ENCODE peak calls at places on chromosomes 5 and 9, in seven cellular contexts. W is astrocyte of the spinal cord; B is cardiac fibroblast; M is CD8-positive, alpha-beta T cell; Q is A549; T is mammary epithelial cell; X is foreskin fibroblast. D is an unnamed sample.

GRCh38 chr5:122561209-122561608 is 213.7 kb upstream of the SNX2 start:
- DNase-seq in W (no peak), M (no peak), B (no peak), X (no peak), T (no peak), Q (no peak), D (no peak)

GRCh38 chr5:157186309-157187045 is 5.8 kb downstream of the ITK start:
- DNase-seq in W (no peak), Q (no peak), B (no peak), X (no peak), M (no peak), T (no peak), D (no peak)

GRCh38 chr9:125986966-125987365 is 239.8 kb downstream of the PBX3 start:
- DNase-seq in Q (no peak), T (no peak), M (no peak), X (no peak), W (no peak), B (no peak), D (no peak)

GRCh38 chr5:173396311-173396993 is 68.2 kb upstream of the STC2 start:
- DNase-seq in Q (peak), W (no peak), T (no peak), B (peak), X (no peak), M (no peak), D (peak)

GRCh38 chr9:131366745-131367401 is 27.0 kb upstream of the PRRC2B start:
- DNase-seq in W (peak), Q (peak), X (no peak), B (peak), M (no peak), T (peak), D (peak)

GRCh38 chr5:116573617-116574431 is 799 bp downstream of the SEMA6A start:
- DNase-seq in W (peak), B (peak), Q (peak), M (no peak), X (no peak), T (peak), D (no peak)

GRCh38 chr5:136769900-136770684 is 404.7 kb upstream of the TRPC7 start:
- DNase-seq in X (peak), T (peak), Q (peak), W (peak), B (peak), M (no peak), D (peak)

GRCh38 chr9:130541533-130541932 is 37.8 kb upstream of the FUBP3 start:
- DNase-seq in B (no peak), M (no peak), W (no peak), X (no peak), Q (no peak), T (no peak), D (no peak)

GRCh38 chr5:73157399-73158303 is 15.3 kb upstream of the TMEM174 start:
- DNase-seq in Q (no peak), X (no peak), B (no peak), M (no peak), W (no peak), T (no peak), D (no peak)

GRCh38 chr9:38334234-38334633 is 58.3 kb upstream of the ALDH1B1 start:
- DNase-seq in B (no peak), T (no peak), W (no peak), M (no peak), Q (peak), X (no peak), D (no peak)
- TF ChIP-seq CTCF in B (peak), T (peak), W (peak), M (no peak), Q (peak), X (peak), D (peak)

DNA sequence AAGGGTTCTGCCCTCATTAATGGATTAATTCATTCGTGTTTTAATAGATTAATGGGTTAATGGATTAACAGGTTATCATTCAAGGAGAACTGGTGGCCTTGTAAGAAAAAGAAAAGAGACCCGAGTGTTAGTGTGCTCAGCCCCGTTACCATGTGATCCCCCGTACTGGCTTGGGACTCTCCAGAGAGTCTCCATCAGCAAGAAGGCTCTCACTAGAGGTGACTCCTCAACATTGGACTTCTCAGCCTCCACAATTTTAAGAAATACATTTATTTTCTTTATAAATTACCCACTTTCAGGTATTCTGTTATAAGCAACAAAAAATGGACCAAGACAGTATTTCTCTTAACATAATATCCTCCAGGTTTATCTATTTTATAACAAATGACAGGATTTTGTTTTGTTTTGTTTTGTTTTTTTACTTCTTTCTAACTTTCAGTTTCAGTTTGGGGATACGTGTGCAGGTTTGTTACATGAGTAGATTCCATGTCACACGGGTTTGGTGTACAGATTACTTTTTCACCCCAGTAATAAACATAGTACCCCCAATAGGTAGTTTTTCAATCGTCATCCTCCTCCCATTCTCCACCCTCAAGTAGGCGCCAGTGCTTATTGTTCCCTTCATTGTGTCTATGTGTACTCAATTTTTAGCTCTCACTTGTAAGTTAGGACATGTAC is 456.1 kb downstream of the DNAH5 start:
- DNase-seq in B (no peak), X (no peak), M (no peak), T (no peak), W (no peak), Q (no peak), D (no peak)
- H3K4me3 ChIP-seq in B (no peak), X (no peak), M (no peak), T (no peak), W (no peak), Q (no peak), D (no peak)

DNA sequence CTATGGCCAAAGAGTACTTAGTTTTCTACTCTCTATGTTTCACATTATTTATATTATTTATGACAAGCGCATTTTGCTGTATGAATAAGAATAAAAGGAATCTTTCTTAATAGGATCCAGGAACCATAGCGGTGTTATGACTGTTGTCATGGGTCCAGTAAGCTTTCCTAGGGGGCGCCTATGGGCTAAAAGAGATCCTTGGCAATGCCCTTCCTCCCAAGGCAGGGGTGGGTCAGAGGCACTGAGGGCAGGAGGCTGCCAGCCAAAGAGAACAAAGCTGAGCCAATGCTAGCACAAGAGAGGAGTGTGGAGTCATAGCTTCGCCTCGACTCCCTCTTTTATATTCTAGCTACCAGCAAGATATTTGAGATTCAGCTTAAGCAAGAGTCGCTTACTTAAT is 98.4 kb upstream of the GNAQ start:
- DNase-seq in B (peak), Q (peak), T (peak), X (no peak), W (peak), M (no peak), D (peak)
- TF ChIP-seq CTCF in B (no peak), Q (peak), T (peak), X (no peak), W (peak), M (no peak), D (peak)

DNA sequence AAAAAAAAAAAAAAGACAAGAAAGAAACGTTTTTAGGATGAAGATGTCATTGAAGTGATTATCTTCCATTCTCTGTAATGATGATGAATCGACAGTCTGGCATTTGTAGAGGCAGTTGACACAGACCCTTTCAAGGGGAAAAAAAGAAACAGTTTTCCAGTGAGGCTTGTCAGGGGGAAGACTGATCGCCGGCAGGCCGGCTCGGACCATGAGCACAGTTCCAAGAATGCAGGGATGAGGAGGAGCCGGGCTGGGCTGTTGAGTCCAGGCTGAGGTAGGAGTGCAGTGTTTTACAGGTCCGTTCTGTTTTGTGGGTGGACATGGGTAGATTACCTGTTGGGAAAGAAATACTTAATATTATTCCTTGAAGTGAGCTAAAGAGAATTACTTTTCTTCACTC is 194.6 kb downstream of the AOPEP start:
- DNase-seq in M (no peak), T (peak), B (peak), W (peak), X (peak), Q (peak), D (peak)
- H3K4me3 ChIP-seq in M (no peak), T (no peak), B (no peak), W (no peak), X (peak), Q (peak), D (peak)

GRCh38 chr5:103461223-103461622 is 101.4 kb downstream of the NUDT12 start:
- DNase-seq in X (peak), B (peak), Q (no peak), T (peak), M (no peak), W (peak), D (peak)

GRCh38 chr5:103465891-103466290 is 96.7 kb downstream of the NUDT12 start:
- DNase-seq in M (no peak), X (no peak), W (no peak), T (no peak), Q (no peak), B (peak), D (peak)

GRCh38 chr5:103466494-103466893 is 96.1 kb downstream of the NUDT12 start:
- DNase-seq in B (peak), W (peak), M (no peak), Q (peak), X (peak), T (peak), D (peak)

GRCh38 chr5:103467831-103468230 is 94.8 kb downstream of the NUDT12 start:
- DNase-seq in B (no peak), T (no peak), X (no peak), Q (no peak), M (no peak), W (no peak), D (peak)

GRCh38 chr5:103464801-103465484 is 97.6 kb downstream of the NUDT12 start:
- DNase-seq in X (no peak), B (peak), T (no peak), Q (no peak), W (no peak), M (no peak), D (no peak)
- TF ChIP-seq CTCF in X (peak), B (no peak), T (peak), Q (no peak), W (peak), M (no peak), D (peak)

D was measured in AG10803.